ENCODE peak calls at places on chromosomes 13 and 19, in eight cellular contexts. One of them, this sample, is unnamed.

GRCh38 chr19:1851581-1852293 is 3.5 kb upstream of the REXO1 start:
- DNase-seq in left lobe of liver: no peak
- DNase-seq in NK-92 treated with Interleukin-12 subunit alpha and Interleukin-12 subunit beta, amount 100 ng/mL, for 24 hours: no peak
- DNase-seq in IMR-90: no peak
- DNase-seq in nucleus accumbens: peak; percentile 48
- DNase-seq in iPS-NIHi11: no peak
- DNase-seq in KG1: no peak
- DNase-seq in NCI-H146: peak; percentile 65
- DNase-seq in this sample: no peak

GRCh38 chr13:82058364-82058763 is 1717.4 kb upstream of the SPRY2 start:
- DNase-seq in IMR-90: no peak
- DNase-seq in NCI-H146: no peak
- DNase-seq in iPS-NIHi11: no peak
- DNase-seq in KG1: no peak
- DNase-seq in nucleus accumbens: no peak
- DNase-seq in NK-92 treated with Interleukin-12 subunit alpha and Interleukin-12 subunit beta, amount 100 ng/mL, for 24 hours: no peak
- DNase-seq in left lobe of liver: no peak
- DNase-seq in this sample: no peak

GRCh38 chr13:41608111-41608510 is 150.8 kb downstream of the RGCC start:
- DNase-seq in NK-92 treated with Interleukin-12 subunit alpha and Interleukin-12 subunit beta, amount 100 ng/mL, for 24 hours: no peak
- DNase-seq in nucleus accumbens: no peak
- DNase-seq in NCI-H146: no peak
- DNase-seq in iPS-NIHi11: no peak
- DNase-seq in KG1: no peak
- DNase-seq in IMR-90: no peak
- DNase-seq in left lobe of liver: no peak
- DNase-seq in this sample: peak; percentile 62

GRCh38 chr19:16328824-16329482 is 4.3 kb downstream of the KLF2 start:
- DNase-seq in left lobe of liver: no peak
- DNase-seq in nucleus accumbens: no peak
- DNase-seq in iPS-NIHi11: no peak
- DNase-seq in IMR-90: peak; percentile 49
- DNase-seq in NK-92 treated with Interleukin-12 subunit alpha and Interleukin-12 subunit beta, amount 100 ng/mL, for 24 hours: no peak
- DNase-seq in NCI-H146: no peak
- DNase-seq in KG1: no peak
- DNase-seq in this sample: peak; percentile 30

GRCh38 chr19:54560881-54561385 is 12.7 kb upstream of the LILRA2 start:
- DNase-seq in nucleus accumbens: no peak
- DNase-seq in iPS-NIHi11: no peak
- DNase-seq in IMR-90: no peak
- DNase-seq in left lobe of liver: peak; percentile 5
- DNase-seq in KG1: no peak
- DNase-seq in NCI-H146: no peak
- DNase-seq in NK-92 treated with Interleukin-12 subunit alpha and Interleukin-12 subunit beta, amount 100 ng/mL, for 24 hours: no peak
- DNase-seq in this sample: no peak

GRCh38 chr13:21326155-21327030 is 132.7 kb downstream of the ZDHHC20 start:
- DNase-seq in IMR-90: peak; percentile 46
- DNase-seq in iPS-NIHi11: peak; percentile 68
- DNase-seq in NK-92 treated with Interleukin-12 subunit alpha and Interleukin-12 subunit beta, amount 100 ng/mL, for 24 hours: no peak
- DNase-seq in NCI-H146: no peak
- DNase-seq in nucleus accumbens: peak; percentile 42
- DNase-seq in left lobe of liver: no peak
- DNase-seq in KG1: no peak
- DNase-seq in this sample: peak; percentile 69

GRCh38 chr19:43540381-43540780 is 7.4 kb downstream of the ZNF575 start:
- DNase-seq in IMR-90: no peak
- DNase-seq in KG1: no peak
- DNase-seq in iPS-NIHi11: no peak
- DNase-seq in NK-92 treated with Interleukin-12 subunit alpha and Interleukin-12 subunit beta, amount 100 ng/mL, for 24 hours: no peak
- DNase-seq in left lobe of liver: no peak
- DNase-seq in NCI-H146: no peak
- DNase-seq in nucleus accumbens: no peak
- DNase-seq in this sample: no peak

GRCh38 chr13:42836930-42837329 is 55.5 kb downstream of the FAM216B start:
- DNase-seq in iPS-NIHi11: no peak
- DNase-seq in IMR-90: peak; percentile 51
- DNase-seq in left lobe of liver: no peak
- DNase-seq in NCI-H146: peak; percentile 34
- DNase-seq in nucleus accumbens: no peak
- DNase-seq in NK-92 treated with Interleukin-12 subunit alpha and Interleukin-12 subunit beta, amount 100 ng/mL, for 24 hours: no peak
- DNase-seq in KG1: no peak
- DNase-seq in this sample: peak; percentile 74

GRCh38 chr13:33405371-33405770 is 119.8 kb upstream of the STARD13 start:
- DNase-seq in IMR-90: no peak
- DNase-seq in NK-92 treated with Interleukin-12 subunit alpha and Interleukin-12 subunit beta, amount 100 ng/mL, for 24 hours: no peak
- DNase-seq in nucleus accumbens: no peak
- DNase-seq in NCI-H146: no peak
- DNase-seq in iPS-NIHi11: no peak
- DNase-seq in KG1: no peak
- DNase-seq in left lobe of liver: no peak
- DNase-seq in this sample: no peak